ENCODE peak calls at places on chromosomes 5 and 9, in four cellular contexts. Q is uterus, I is suprapubic skin, Z is fibroblast of lung. E is an unnamed sample.

GRCh38 chr5:143401846-143402463 is 1.5 kb downstream of the NR3C1 start:
- DNase-seq in Q (no peak), I (no peak), Z (no peak), E (peak)

GRCh38 chr5:132221781-132222648 is 5.6 kb downstream of the P4HA2 start:
- DNase-seq in Q (peak), I (no peak), Z (peak), E (no peak)

GRCh38 chr9:127112056-127112455 is 10.4 kb downstream of the ANGPTL2 start:
- DNase-seq in Q (peak), I (no peak), Z (no peak), E (no peak)

GRCh38 chr5:127839496-127840197 is 136.5 kb downstream of the CCDC192 start:
- DNase-seq in Q (no peak), I (no peak), Z (no peak), E (no peak)

GRCh38 chr9:109171926-109172325 is 4.9 kb upstream of the FRRS1L start:
- DNase-seq in Q (no peak), I (no peak), Z (peak), E (peak)

GRCh38 chr5:121251954-121252353 is 599.7 kb upstream of the FTMT start:
- DNase-seq in Q (no peak), I (no peak), Z (peak), E (peak)

GRCh38 chr5:179304871-179305270 is 40.4 kb downstream of the ADAMTS2 start:
- DNase-seq in Q (no peak), I (no peak), Z (no peak), E (no peak)

GRCh38 chr5:165202144-165202910 is 1696.9 kb downstream of the MAT2B start:
- DNase-seq in Q (no peak), I (no peak), Z (peak), E (no peak)

GRCh38 chr9:33468797-33469621 is 4.7 kb downstream of the NOL6 start:
- DNase-seq in Q (no peak), I (peak), Z (no peak), E (no peak)

GRCh38 chr5:13659391-13659790 is 285.1 kb downstream of the DNAH5 start:
- DNase-seq in Q (no peak), I (no peak), Z (peak), E (no peak)

DNA sequence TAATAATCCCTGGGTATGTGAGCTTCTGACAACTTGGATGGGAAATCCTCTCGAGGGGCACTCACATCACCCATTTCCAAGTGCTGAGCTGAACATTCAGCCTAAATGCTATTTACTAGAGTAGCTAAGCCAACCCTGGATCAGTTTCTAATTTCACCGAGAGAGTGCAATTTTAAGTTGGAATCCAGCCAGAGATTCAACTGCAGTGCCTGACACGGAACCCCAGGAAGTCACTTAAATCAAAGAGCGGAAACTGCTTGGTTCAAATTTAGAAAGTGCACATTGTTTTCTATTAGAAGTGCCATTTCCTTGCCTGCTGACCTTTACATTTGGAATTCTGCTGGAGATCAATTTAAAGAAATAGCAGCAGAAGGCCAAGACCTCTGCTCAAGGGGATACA is 8.8 kb downstream of the SPRY4 start:
- DNase-seq in Q (no peak), I (no peak), Z (peak), E (no peak)
- H3K27ac ChIP-seq in Q (no peak), I (no peak), Z (peak), E (no peak)

GRCh38 chr5:10399839-10400238 is 41.8 kb upstream of the ROPN1L start:
- DNase-seq in Q (no peak), I (no peak), Z (no peak), E (no peak)

GRCh38 chr5:10403829-10404228 is 37.9 kb upstream of the ROPN1L start:
- DNase-seq in Q (no peak), I (no peak), Z (no peak), E (no peak)

GRCh38 chr5:10400834-10401233 is 40.8 kb upstream of the ROPN1L start:
- DNase-seq in Q (peak), I (no peak), Z (no peak), E (peak)

GRCh38 chr5:10401499-10401898 is 40.2 kb upstream of the ROPN1L start:
- DNase-seq in Q (no peak), I (no peak), Z (no peak), E (no peak)

GRCh38 chr5:10400411-10400810 is 41.3 kb upstream of the ROPN1L start:
- DNase-seq in Q (no peak), I (no peak), Z (no peak), E (no peak)
- H3K27ac ChIP-seq in Q (peak), I (no peak), Z (no peak), E (no peak)

DNA sequence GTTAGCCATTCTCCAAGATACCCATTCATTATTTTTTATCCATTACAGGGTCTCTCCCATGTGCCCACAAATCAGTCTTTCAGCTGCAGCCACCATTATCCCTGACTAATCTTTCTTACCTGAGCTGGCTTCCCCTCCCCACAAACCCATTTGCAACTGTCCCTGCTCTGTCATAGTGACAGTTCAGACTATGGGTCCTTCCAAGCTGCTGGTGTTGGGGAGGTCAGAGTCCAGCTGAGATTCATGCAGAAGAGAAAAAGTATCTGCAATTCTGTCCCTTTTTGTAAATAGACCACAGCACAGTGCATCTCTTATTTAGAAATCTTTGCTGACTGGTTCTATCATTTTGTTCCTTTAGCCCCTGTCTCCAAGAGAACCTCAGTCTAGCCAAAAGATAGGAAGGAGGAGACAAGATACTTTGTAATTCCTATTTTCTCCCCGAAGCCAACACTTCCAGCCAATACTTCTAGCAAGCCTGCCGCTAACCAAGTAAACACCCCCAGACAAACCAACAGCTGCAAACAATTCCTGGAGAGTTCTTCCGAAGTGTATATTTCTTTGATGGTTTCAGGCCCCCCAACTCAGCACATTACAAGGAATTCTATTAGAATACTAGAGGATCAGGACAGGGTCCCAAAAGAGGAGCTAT is 148.3 kb downstream of the SGCD start:
- DNase-seq in Q (no peak), I (no peak), Z (no peak), E (no peak)
- H3K27ac ChIP-seq in Q (peak), I (no peak), Z (no peak), E (no peak)

GRCh38 chr9:79610019-79610760 is 38.4 kb downstream of the TLE4 start:
- DNase-seq in Q (no peak), I (no peak), Z (peak), E (no peak)

GRCh38 chr9:79604921-79605562 is 33.3 kb downstream of the TLE4 start:
- DNase-seq in Q (no peak), I (no peak), Z (no peak), E (no peak)

GRCh38 chr9:79611091-79611614 is 39.4 kb downstream of the TLE4 start:
- DNase-seq in Q (no peak), I (no peak), Z (peak), E (peak)

GRCh38 chr9:79613145-79613544 is 41.4 kb downstream of the TLE4 start:
- DNase-seq in Q (no peak), I (no peak), Z (no peak), E (no peak)

DNA sequence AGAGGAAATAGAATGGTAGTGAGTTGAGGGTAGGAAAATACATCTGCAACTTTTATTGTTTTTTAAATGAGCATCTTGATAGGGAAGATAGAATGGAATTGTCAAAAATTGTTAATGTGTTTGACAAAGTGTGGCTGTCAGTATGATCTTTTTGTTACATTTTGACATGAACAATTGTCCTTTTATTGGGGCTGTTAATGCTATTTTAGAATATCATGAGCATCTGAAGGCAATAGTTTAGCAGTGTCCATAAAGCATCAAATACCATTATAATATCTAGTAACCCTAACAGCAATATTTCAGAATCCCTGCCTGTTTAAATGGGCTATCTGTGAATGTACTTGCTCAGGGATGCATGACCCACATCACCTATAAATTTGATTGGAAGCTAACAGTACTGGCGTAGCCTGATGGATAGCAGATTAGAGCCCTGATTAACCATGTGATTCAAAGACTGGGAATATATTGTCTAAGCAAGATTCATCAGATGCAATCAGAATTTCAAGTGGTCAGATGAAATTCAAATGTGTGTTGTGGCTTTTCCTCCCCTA is 37.8 kb downstream of the TLE4 start:
- DNase-seq in Q (no peak), I (no peak), Z (no peak), E (no peak)
- H3K27ac ChIP-seq in Q (no peak), I (no peak), Z (no peak), E (no peak)

GRCh38 chr5:142246263-142246662 is 78.6 kb downstream of the SPRY4 start:
- DNase-seq in Q (no peak), I (no peak), Z (peak), E (peak)

GRCh38 chr5:142244440-142244839 is 80.4 kb downstream of the SPRY4 start:
- DNase-seq in Q (no peak), I (no peak), Z (no peak), E (no peak)

GRCh38 chr5:142242272-142242671 is 82.5 kb downstream of the SPRY4 start:
- DNase-seq in Q (no peak), I (no peak), Z (no peak), E (no peak)

GRCh38 chr5:142248853-142249462 is 75.9 kb downstream of the SPRY4 start:
- DNase-seq in Q (no peak), I (no peak), Z (peak), E (no peak)

GRCh38 chr5:142245776-142246175 is 79.0 kb downstream of the SPRY4 start:
- DNase-seq in Q (no peak), I (no peak), Z (peak), E (no peak)
- H3K27ac ChIP-seq in Q (peak), I (no peak), Z (no peak), E (peak)

DNA sequence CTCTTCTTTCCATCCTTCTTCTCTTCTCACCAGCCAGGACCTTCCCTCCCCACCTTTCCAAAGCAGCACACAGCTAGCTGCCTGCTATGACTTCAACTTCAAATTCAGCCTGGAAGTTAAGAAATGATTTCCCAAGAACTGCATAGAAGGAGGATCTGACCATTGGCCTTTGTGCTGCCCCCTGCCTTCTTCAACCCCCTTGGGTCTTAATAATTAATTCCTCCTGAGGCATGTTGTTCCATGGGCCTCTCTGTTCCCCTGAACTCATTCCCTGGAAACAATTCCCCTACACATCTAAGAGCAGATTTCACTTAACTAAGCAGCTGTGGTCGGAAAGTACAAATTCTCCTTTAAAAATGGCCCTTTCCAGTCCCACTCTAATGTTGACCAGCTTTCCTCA is 62.4 kb downstream of the ADAMTS12 start:
- DNase-seq in Q (peak), I (no peak), Z (no peak), E (no peak)
- H3K27ac ChIP-seq in Q (no peak), I (no peak), Z (no peak), E (no peak)

E was measured in mammary epithelial cell.